ENCODE peak calls at places on chromosomes 5 and 9, in six cellular contexts. F is H1, N is HCT116, G is HepG2, U is K562, Q is GM12878. P is an unnamed sample.

GRCh38 chr5:60492958-60493357 is 207.0 kb downstream of the DEPDC1B start:
- DNase-seq in N (no peak), G (peak), F (no peak), U (no peak), Q (no peak), P (no peak)

GRCh38 chr9:116157436-116158138 is 4.0 kb downstream of the PAPPA start:
- DNase-seq in G (no peak), U (no peak), N (no peak), F (no peak), Q (no peak), P (no peak)

GRCh38 chr5:177128551-177128976 is 5.0 kb upstream of the NSD1 start:
- DNase-seq in F (no peak), U (no peak), N (no peak), G (no peak), Q (no peak), P (no peak)

GRCh38 chr9:91151014-91151740 is 210.5 kb downstream of the AUH start:
- DNase-seq in U (no peak), G (no peak), N (no peak), Q (peak), F (no peak), P (no peak)

GRCh38 chr5:161096006-161096405 is 244.0 kb upstream of the ATP10B start:
- DNase-seq in F (no peak), N (no peak), G (peak), Q (no peak), U (no peak), P (no peak)

GRCh38 chr9:36760667-36761066 is 188.0 kb downstream of the MELK start:
- DNase-seq in U (no peak), F (no peak), N (no peak), G (no peak), Q (no peak), P (no peak)

GRCh38 chr5:138138949-138139775 is at the start of gene NME5:
- DNase-seq in G (no peak), U (no peak), F (peak), N (peak), Q (peak), P (peak)

GRCh38 chr9:93642961-93643360 is 66.6 kb downstream of the PHF2 start:
- DNase-seq in N (no peak), F (no peak), G (no peak), U (no peak), Q (no peak), P (no peak)

GRCh38 chr9:34510506-34511159 is 12.2 kb downstream of the ENHO start:
- DNase-seq in G (no peak), Q (no peak), U (no peak), F (no peak), N (no peak), P (no peak)

GRCh38 chr5:42985129-42986037 is 54.7 kb downstream of the ANXA2R start:
- DNase-seq in U (no peak), F (no peak), Q (no peak), G (peak), N (peak), P (no peak)

GRCh38 chr5:171422902-171423663 is 3.6 kb downstream of the FGF18 start:
- DNase-seq in N (no peak), F (no peak), Q (no peak), G (no peak), U (no peak), P (no peak)

GRCh38 chr5:54443264-54443663 is 12.2 kb upstream of the HSPB3 start:
- DNase-seq in Q (no peak), G (peak), U (peak), F (no peak), N (peak), P (no peak)

GRCh38 chr5:8517461-8517860 is 648.5 kb downstream of the MTRR start:
- DNase-seq in N (no peak), G (no peak), Q (no peak), U (no peak), F (no peak), P (no peak)

GRCh38 chr5:79872309-79872708 is 118.8 kb downstream of the MTX3 start:
- DNase-seq in F (no peak), Q (no peak), G (no peak), U (no peak), N (no peak), P (no peak)

GRCh38 chr9:72828281-72828731 is 124.5 kb downstream of the ALDH1A1 start:
- DNase-seq in Q (no peak), F (no peak), N (no peak), G (peak), U (no peak), P (no peak)

GRCh38 chr5:133144245-133144981 is 92.6 kb downstream of the HSPA4 start:
- DNase-seq in Q (no peak), F (no peak), G (no peak), U (no peak), N (no peak), P (no peak)

DNA sequence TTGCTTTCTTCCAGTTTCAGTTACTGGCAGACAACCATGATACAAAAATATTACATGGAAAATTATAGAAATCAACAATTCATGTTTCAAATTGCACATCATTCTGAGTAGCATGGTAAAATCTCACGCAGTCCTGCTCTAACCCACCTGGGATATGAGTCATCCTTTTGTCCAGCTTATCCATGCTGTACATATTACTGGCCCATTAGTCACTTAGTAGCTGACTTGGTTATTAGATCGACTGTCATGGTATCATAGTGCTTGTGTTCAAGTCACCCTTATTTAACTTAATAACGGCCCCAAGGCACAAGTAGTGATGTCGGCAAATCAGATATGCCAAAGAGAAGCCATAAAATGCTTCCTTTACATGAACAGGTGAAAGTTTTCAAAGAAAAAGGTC is 41.2 kb downstream of the NADK2 start:
- DNase-seq in F (no peak), N (no peak), U (peak), G (no peak), Q (no peak), P (no peak)
- TF ChIP-seq JUND in F (no peak), N (no peak), U (peak), G (no peak), Q (no peak), P (no peak)

DNA sequence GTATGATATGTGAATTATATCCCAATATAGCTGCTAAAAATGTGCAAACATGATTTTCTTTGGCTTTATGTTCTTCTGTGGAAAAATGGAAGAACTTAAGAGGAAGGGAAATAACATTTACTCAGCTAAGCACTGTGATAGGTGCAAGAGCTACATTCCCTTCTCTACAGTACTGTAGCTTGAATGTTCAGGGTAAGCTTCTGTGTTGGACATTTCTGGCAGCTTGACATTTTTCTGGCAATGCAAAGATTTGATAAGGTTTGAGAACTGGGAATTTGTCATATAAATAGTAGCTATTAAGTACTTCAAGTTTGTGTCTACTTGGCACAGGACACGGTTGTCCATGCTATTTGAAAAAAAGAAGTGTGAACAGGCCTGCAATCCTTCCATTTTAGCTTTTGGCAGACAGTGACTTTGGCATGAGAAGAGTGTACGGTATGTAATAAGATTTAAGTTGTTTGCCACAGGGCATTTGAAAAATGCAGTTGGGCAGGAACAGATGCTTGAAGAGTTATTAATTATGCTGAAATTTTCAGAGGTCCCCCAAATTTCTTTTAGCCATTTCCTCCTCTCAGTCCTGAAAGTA is 77.6 kb downstream of the KIF4B start:
- DNase-seq in G (no peak), N (no peak), U (no peak), F (no peak), Q (no peak), P (no peak)
- TF ChIP-seq JUND in G (no peak), N (no peak), U (no peak), F (no peak), Q (no peak), P (peak)

DNA sequence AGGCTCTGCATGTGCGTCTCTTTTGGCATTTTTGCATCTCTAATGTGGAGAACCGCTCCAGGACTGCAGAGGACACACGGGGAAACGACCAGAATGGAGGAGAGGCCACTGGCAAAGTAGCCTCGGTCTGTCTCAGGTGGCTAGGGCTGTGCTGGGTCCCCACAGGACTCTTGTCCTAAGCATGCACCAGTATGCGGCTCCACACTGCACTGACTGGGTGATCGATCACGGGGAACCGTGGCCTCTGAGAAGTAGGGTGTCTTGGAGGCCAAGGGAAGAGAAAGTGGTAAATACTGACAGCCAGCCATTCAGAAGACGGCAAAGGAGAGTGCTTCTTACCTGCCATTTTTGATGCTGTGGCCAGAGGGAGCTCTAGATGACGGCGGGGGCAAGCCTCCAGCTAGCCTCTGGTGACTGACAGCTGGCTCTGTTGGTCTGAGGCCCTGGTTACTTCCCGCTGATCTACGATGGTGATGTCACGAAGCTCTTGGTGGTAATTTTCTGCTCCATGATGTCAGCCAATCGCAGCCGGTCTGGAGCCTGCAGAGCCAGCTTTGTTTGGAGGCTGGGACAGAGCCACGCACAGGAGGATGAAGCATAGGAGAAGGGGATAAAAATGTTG is 40.4 kb upstream of the GADD45G start:
- DNase-seq in U (peak), F (peak), N (peak), G (peak), Q (no peak), P (peak)
- TF ChIP-seq JUND in U (no peak), F (no peak), N (no peak), G (no peak), Q (no peak), P (no peak)

GRCh38 chr5:175627739-175628138 is 30.1 kb upstream of the HRH2 start:
- DNase-seq in G (no peak), U (no peak), N (no peak), Q (no peak), F (no peak), P (no peak)
- TF ChIP-seq JUND in G (no peak), U (no peak), N (no peak), Q (no peak), F (no peak), P (no peak)

P was measured in T47D.